ENCODE peak calls at places on chromosomes 3 and 15, in seven cellular contexts. R is CD8-positive, alpha-beta memory T cell; N is heart right ventricle; X is CD4-positive, alpha-beta memory T cell; V is pancreas; Z is mucosa of descending colon; S is ascending aorta. P is an unnamed sample.

GRCh38 chr3:185965496-185965895 is 27.7 kb upstream of the TRA2B start:
- DNase-seq in N (no peak), V (no peak), Z (no peak), X (no peak), S (no peak), R (no peak), P (no peak)

GRCh38 chr3:149621218-149622005 is 36.4 kb downstream of the WWTR1 start:
- DNase-seq in S (no peak), N (no peak), V (no peak), R (no peak), Z (no peak), X (no peak), P (no peak)

GRCh38 chr3:13569641-13570390 is 20.9 kb downstream of the FBLN2 start:
- DNase-seq in Z (no peak), X (no peak), S (no peak), V (no peak), N (no peak), R (no peak), P (peak)

GRCh38 chr3:126448893-126449180 is 26.9 kb downstream of the ZXDC start:
- DNase-seq in V (no peak), S (peak), Z (no peak), N (no peak), R (no peak), X (no peak), P (no peak)

GRCh38 chr15:36571301-36571700 is 8.1 kb upstream of the CDIN1 start:
- DNase-seq in N (no peak), X (no peak), Z (no peak), V (no peak), R (no peak), S (no peak), P (no peak)

GRCh38 chr3:171901615-171902312 is 58.6 kb downstream of the TMEM212 start:
- DNase-seq in V (no peak), R (no peak), X (no peak), N (no peak), Z (no peak), S (no peak), P (no peak)

GRCh38 chr15:78203346-78204225 is 30.8 kb downstream of the ACSBG1 start:
- DNase-seq in X (no peak), N (peak), S (peak), R (no peak), V (no peak), Z (no peak), P (peak)

GRCh38 chr3:7813412-7813811 is 688.2 kb upstream of the LMCD1 start:
- DNase-seq in S (no peak), R (no peak), V (no peak), N (no peak), X (no peak), Z (no peak), P (no peak)

GRCh38 chr3:192207661-192208060 is 519.7 kb downstream of the FGF12 start:
- DNase-seq in N (peak), X (no peak), V (no peak), S (no peak), R (no peak), Z (no peak), P (no peak)

GRCh38 chr3:44235604-44236484 is 5.8 kb upstream of the TOPAZ1 start:
- DNase-seq in N (peak), R (peak), V (peak), S (peak), Z (peak), X (peak), P (peak)

GRCh38 chr15:92391640-92392039 is 2.0 kb upstream of the ST8SIA2 start:
- DNase-seq in V (no peak), Z (no peak), S (no peak), N (no peak), X (no peak), R (no peak), P (no peak)

GRCh38 chr3:77254967-77255831 is 215.3 kb downstream of the ROBO2 start:
- DNase-seq in X (no peak), R (no peak), N (no peak), V (no peak), Z (no peak), S (no peak), P (no peak)

GRCh38 chr3:94301346-94301745 is 238.5 kb downstream of the NSUN3 start:
- DNase-seq in S (no peak), Z (no peak), R (no peak), V (no peak), X (no peak), N (no peak), P (no peak)

GRCh38 chr3:40307176-40307575 is 2.3 kb upstream of the EIF1B start:
- DNase-seq in R (no peak), S (no peak), X (no peak), V (no peak), Z (no peak), N (no peak), P (no peak)

GRCh38 chr3:122502139-122502538 is 12.6 kb downstream of the KPNA1 start:
- DNase-seq in R (no peak), V (no peak), Z (no peak), X (no peak), N (no peak), S (no peak), P (no peak)

GRCh38 chr3:86708908-86709307 is 282.0 kb downstream of the VGLL3 start:
- DNase-seq in X (no peak), S (no peak), Z (no peak), N (no peak), V (no peak), R (no peak), P (no peak)

GRCh38 chr3:134667956-134668355 is 17.1 kb upstream of the KY start:
- DNase-seq in S (no peak), X (no peak), V (no peak), Z (no peak), R (no peak), N (no peak), P (no peak)

GRCh38 chr3:114241259-114241658 is 3.9 kb upstream of the ZNF80 start:
- DNase-seq in S (no peak), X (no peak), R (no peak), Z (no peak), V (no peak), N (no peak), P (no peak)

GRCh38 chr15:58931985-58932384 is 1.5 kb downstream of the SLTM start:
- DNase-seq in S (no peak), R (no peak), X (peak), N (no peak), Z (no peak), V (no peak), P (no peak)

GRCh38 chr15:43515731-43516130 is 1.7 kb upstream of the MAP1A start:
- DNase-seq in N (no peak), V (no peak), S (no peak), R (no peak), Z (no peak), X (no peak), P (no peak)

GRCh38 chr15:43514241-43515057 is 3.0 kb upstream of the MAP1A start:
- DNase-seq in Z (no peak), V (no peak), N (peak), S (no peak), X (peak), R (no peak), P (peak)

GRCh38 chr15:43517354-43518072 is at the start of gene MAP1A:
- DNase-seq in R (no peak), X (no peak), V (no peak), S (peak), Z (peak), N (peak), P (peak)

GRCh38 chr15:43516801-43517353 is 531 bp upstream of the MAP1A start:
- DNase-seq in X (no peak), Z (no peak), S (no peak), R (no peak), V (no peak), N (no peak), P (peak)

DNA sequence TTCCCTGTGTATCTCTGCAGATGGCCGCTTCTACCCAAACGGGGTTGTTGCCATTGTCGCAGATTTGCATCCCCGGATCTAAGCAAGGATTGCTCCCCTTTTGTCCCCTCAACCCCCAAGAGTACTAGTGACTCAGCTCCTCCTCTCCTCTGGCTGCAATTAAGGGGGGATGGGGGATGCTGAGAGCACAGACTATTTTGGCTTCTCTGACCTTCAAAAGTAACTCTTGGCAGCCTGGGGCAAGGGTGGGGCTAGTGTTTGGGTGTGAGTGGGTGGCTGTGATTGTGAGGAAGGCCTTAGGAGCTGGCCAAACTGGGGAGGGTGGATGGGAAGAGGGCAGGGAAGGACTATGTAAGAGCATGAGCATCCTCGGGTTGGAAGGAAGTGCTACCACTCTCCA is 1.2 kb upstream of the MAP1A start:
- DNase-seq in S (peak), N (peak), X (no peak), R (no peak), Z (no peak), V (no peak), P (peak)
- H3K4me3 ChIP-seq in S (peak), N (no peak), X (no peak), R (no peak), Z (no peak), V (no peak), P (peak)

GRCh38 chr3:4982773-4983738 is 3.8 kb downstream of the BHLHE40 start:
- DNase-seq in N (no peak), Z (no peak), S (no peak), V (peak), X (no peak), R (no peak), P (no peak)

GRCh38 chr3:4986175-4986610 is 7.0 kb downstream of the BHLHE40 start:
- DNase-seq in V (peak), N (no peak), X (no peak), Z (no peak), S (no peak), R (no peak), P (no peak)

GRCh38 chr3:4983739-4984510 is 4.7 kb downstream of the BHLHE40 start:
- DNase-seq in N (no peak), X (peak), V (peak), S (peak), R (peak), Z (peak), P (no peak)

GRCh38 chr3:4985330-4986174 is 6.3 kb downstream of the BHLHE40 start:
- DNase-seq in V (peak), R (no peak), Z (no peak), X (no peak), S (peak), N (no peak), P (no peak)

GRCh38 chr3:4984511-4984864 is 5.3 kb downstream of the BHLHE40 start:
- DNase-seq in Z (no peak), V (no peak), R (no peak), N (no peak), S (no peak), X (no peak), P (no peak)
- H3K4me3 ChIP-seq in Z (no peak), V (no peak), R (peak), N (peak), S (peak), X (peak), P (peak)

GRCh38 chr3:102066470-102066869 is 217.2 kb downstream of the NFKBIZ start:
- DNase-seq in Z (no peak), X (no peak), V (no peak), S (no peak), N (no peak), R (no peak), P (no peak)

GRCh38 chr3:102069211-102069662 is 219.9 kb downstream of the NFKBIZ start:
- DNase-seq in V (no peak), N (no peak), S (no peak), X (no peak), R (no peak), Z (no peak), P (no peak)

GRCh38 chr3:102068736-102069135 is 219.4 kb downstream of the NFKBIZ start:
- DNase-seq in S (no peak), R (no peak), N (no peak), X (no peak), V (no peak), Z (no peak), P (no peak)

GRCh38 chr3:102063572-102063971 is 214.3 kb downstream of the NFKBIZ start:
- DNase-seq in N (no peak), R (no peak), X (no peak), V (no peak), Z (no peak), S (no peak), P (no peak)

DNA sequence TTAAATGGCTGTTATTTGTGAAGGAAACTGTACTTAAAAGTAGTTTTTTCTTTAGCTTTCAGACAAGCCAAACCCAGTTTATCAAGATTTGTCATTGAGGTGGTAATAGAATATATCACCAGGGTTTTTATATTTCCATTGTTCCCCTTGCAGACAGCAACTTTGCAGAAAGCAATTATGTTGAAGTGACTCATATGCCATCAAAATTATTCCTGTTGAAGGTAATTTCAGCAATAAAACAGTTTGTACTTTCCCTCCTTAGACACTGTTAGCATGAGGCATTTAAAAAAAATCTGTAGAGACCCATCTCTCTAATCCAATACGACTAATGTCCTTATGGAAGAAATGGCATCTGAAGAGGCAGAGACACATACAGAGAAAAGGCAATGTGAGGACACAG is 219.0 kb downstream of the NFKBIZ start:
- DNase-seq in X (no peak), R (no peak), V (no peak), N (no peak), Z (no peak), S (no peak), P (no peak)
- H3K4me3 ChIP-seq in X (no peak), R (no peak), V (no peak), N (no peak), Z (no peak), S (no peak), P (no peak)

GRCh38 chr3:51340311-51340829 is 44.7 kb upstream of the MANF start:
- DNase-seq in S (peak), R (no peak), Z (no peak), N (no peak), V (no peak), X (no peak), P (no peak)
- H3K4me3 ChIP-seq in S (no peak), R (no peak), Z (no peak), N (no peak), V (no peak), X (no peak), P (no peak)

GRCh38 chr15:65049418-65049840 is 4.2 kb downstream of the SLC51B start:
- DNase-seq in R (peak), X (peak), N (peak), S (peak), V (peak), Z (peak), P (peak)
- H3K4me3 ChIP-seq in R (peak), X (peak), N (peak), S (peak), V (no peak), Z (no peak), P (peak)

DNA sequence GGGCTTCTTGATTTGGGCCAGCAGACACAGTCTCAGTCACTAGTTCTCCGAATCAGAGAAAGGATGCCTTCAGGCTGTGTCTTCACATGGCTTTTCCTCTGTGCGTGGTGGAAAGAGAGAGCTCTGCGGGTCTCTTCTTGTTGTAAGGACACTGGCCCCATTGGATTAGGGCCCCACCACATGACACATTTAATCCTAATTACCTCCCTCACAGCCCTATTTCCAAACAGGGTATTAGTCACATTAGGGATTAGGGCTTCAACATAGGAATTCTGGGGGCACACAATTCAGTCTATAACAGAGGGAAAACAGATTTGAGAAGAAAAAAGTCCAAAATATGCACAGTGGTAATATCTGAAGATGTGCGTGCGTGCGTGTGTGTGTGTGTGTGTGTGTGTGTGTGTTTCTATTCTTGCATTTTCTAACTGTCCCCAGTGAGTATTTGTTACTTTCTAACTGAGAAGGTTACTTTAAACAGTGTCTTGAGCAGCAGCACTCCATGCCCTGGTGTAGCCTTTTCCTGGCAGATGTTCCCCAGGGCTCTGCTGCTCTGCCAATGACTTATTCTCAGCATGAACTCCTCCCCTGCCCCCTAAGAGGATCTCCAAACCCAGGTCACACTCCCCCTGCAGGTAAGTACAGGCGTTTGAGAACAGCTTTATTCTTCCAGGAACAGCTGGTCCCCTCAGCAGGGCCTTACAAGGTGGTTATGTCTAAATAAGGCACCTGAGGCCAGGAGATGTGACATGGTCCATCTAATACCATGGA is 72.9 kb downstream of the RPL39L start:
- DNase-seq in N (no peak), R (peak), X (peak), S (no peak), Z (no peak), V (no peak), P (no peak)
- H3K4me3 ChIP-seq in N (no peak), R (no peak), X (no peak), S (no peak), Z (no peak), V (no peak), P (no peak)

GRCh38 chr3:189001559-189001958 is 170.2 kb upstream of the TPRG1 start:
- DNase-seq in S (no peak), Z (no peak), R (no peak), X (no peak), N (no peak), V (no peak), P (no peak)

GRCh38 chr3:189003410-189003809 is 168.4 kb upstream of the TPRG1 start:
- DNase-seq in X (no peak), Z (no peak), V (no peak), S (no peak), R (no peak), N (no peak), P (no peak)
- H3K4me3 ChIP-seq in X (no peak), Z (no peak), V (no peak), S (no peak), R (no peak), N (no peak), P (no peak)

P was measured in dorsolateral prefrontal cortex.